ENCODE peak calls at places on chromosome 19, in four cellular contexts. X, A, V and B are unnamed samples. For H3K4me1, the result is how much of the 10 kb centered on the place peaks cover.

GRCh38 chr19:1745589-1746031 is 7.7 kb upstream of the ONECUT3 start:
- DNase-seq in X (no peak), A (peak), V (no peak), B (no peak)

GRCh38 chr19:45568732-45569131 is 15.9 kb downstream of the OPA3 start:
- DNase-seq in X (no peak), A (peak), V (no peak), B (no peak)

GRCh38 chr19:34459614-34460013 is 21.9 kb upstream of the WTIP start:
- DNase-seq in X (no peak), A (no peak), V (no peak), B (no peak)

GRCh38 chr19:35751839-35752745 is 3.7 kb downstream of the LIN37 start:
- DNase-seq in X (no peak), A (no peak), V (no peak), B (no peak)

GRCh38 chr19:3100747-3101730 is 6.9 kb downstream of the GNA11 start:
- DNase-seq in X (no peak), A (no peak), V (peak), B (no peak)

GRCh38 chr19:11481777-11482383 is 1.0 kb upstream of the ELAVL3 start:
- DNase-seq in X (peak), A (peak), V (peak), B (peak)

GRCh38 chr19:2289714-2290435 is 7.9 kb upstream of the PEAK3 start:
- DNase-seq in X (peak), A (peak), V (peak), B (peak)

GRCh38 chr19:17811681-17812080 is 9.6 kb downstream of the INSL3 start:
- DNase-seq in X (no peak), A (no peak), V (no peak), B (no peak)

GRCh38 chr19:29783627-29784190 is 28.1 kb upstream of the CCNE1 start:
- DNase-seq in X (no peak), A (no peak), V (no peak), B (no peak)

GRCh38 chr19:23259961-23260360 is 9.8 kb upstream of the ZNF724 start:
- DNase-seq in X (no peak), A (no peak), V (no peak), B (no peak)

GRCh38 chr19:45021971-45022370 is 16.9 kb upstream of the CLASRP start:
- DNase-seq in X (no peak), A (no peak), V (no peak), B (no peak)

GRCh38 chr19:33641956-33642498 is 20.3 kb downstream of the CHST8 start:
- DNase-seq in X (peak), A (no peak), V (no peak), B (peak)

GRCh38 chr19:36266375-36266961 is 51.6 kb downstream of the ZNF146 start:
- DNase-seq in X (peak), A (peak), V (no peak), B (no peak)

GRCh38 chr19:40313229-40313983 is 28.3 kb upstream of the AKT2 start:
- DNase-seq in X (no peak), A (no peak), V (no peak), B (no peak)

GRCh38 chr19:20247016-20247683 is 80.1 kb downstream of the ZNF486 start:
- DNase-seq in X (no peak), A (no peak), V (no peak), B (peak)

GRCh38 chr19:28966737-28967401 is 246.1 kb downstream of the UQCRFS1 start:
- DNase-seq in X (no peak), A (no peak), V (no peak), B (no peak)

GRCh38 chr19:17121736-17122293 is 46.2 kb downstream of the MYO9B start:
- DNase-seq in X (no peak), A (no peak), V (no peak), B (no peak)

GRCh38 chr19:18735324-18735723 is 51.8 kb downstream of the CRTC1 start:
- DNase-seq in X (no peak), A (no peak), V (peak), B (no peak)

GRCh38 chr19:35856001-35856400 is 710 bp upstream of the KIRREL2 start:
- DNase-seq in X (no peak), A (peak), V (no peak), B (no peak)

GRCh38 chr19:19103167-19103566 is 35.1 kb downstream of the TMEM161A start:
- DNase-seq in X (no peak), A (no peak), V (no peak), B (no peak)

GRCh38 chr19:51796195-51796679 is 1.3 kb downstream of the FPR3 start:
- DNase-seq in X (peak), A (peak), V (no peak), B (no peak)

DNA sequence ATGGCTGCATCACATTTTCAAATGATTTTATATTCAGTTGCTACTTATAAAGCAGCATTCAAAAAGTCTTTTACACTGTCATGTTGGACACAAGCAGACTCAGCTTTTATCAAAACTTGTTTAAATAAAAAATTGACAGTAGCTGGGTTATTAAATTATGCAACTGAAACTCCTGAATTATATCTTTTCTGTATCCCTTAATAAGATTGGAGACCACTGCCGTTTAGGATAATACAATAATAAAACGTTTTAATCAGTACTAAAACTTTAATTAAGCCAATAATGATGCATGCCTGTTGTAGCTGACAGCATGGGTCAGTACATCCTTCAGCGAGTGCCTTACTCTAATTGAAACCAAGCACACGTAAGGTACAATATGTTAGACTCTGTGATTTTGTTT is 78.0 kb downstream of the DPY19L3 start:
- DNase-seq in X (no peak), A (no peak), V (no peak), B (no peak)
- H3K4me1 ChIP-seq in X (under half), A (under half), V (under half), B (under half)

DNA sequence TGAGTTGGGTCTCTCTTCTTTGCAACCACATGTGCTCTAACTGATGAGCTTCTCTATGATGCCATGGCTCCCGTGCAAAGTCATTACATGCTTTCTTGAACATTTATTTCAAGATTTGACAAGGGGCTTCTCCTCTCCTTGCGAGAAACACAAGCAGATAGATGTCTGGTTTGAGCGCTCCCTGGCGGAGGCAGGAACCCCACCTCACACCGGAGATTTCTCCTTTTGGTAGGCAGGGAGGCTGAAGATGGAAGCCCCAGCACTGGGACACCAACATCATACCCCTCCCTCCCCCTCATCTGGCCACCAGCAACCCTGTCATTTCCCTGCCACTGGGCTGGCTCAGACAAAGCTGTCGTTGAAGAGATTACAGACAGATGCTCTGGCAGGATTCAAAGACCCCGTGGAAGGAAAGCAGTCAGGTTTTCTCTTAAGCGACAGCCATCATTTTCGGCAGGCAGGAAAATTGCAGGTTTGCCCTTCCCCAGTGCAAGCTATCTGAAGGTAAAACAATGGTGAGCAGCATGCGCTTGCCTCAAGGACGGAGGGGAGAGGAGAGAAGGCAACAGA is 344.0 kb upstream of the TSHZ3 start:
- DNase-seq in X (no peak), A (no peak), V (no peak), B (no peak)
- TF ChIP-seq CTCF in X (no peak), A (no peak), V (no peak), B (no peak)

GRCh38 chr19:46892252-46893179 is 31.7 kb downstream of the ARHGAP35 start:
- DNase-seq in X (no peak), A (no peak), V (no peak), B (no peak)
- H3K4me1 ChIP-seq in X (under half), A (under half), V (under half), B (under half)

DNA sequence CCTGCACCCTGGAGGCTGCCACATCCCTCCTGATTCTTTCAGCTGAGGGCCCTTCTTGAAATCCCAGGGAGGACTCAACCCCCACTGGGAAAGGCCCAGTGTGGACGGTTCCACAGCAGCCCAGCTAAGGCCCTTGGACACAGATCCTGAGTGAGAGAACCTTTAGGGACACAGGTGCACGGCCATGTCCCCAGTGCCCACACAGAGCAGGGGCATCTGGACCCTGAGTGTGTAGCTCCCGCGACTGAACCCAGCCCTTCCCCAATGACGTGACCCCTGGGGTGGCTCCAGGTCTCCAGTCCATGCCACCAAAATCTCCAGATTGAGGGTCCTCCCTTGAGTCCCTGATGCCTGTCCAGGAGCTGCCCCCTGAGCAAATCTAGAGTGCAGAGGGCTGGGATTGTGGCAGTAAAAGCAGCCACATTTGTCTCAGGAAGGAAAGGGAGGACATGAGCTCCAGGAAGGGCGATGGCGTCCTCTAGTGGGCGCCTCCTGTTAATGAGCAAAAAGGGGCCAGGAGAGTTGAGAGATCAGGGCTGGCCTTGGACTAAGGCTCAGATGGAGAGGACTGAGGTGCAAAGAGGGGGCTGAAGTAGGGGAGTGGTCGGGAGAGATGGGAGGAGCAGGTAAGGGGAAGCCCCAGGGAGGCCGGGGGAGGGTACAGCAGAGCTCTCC is 6.9 kb upstream of the CEACAM5 start:
- DNase-seq in X (no peak), A (peak), V (no peak), B (peak)
- TF ChIP-seq CTCF in X (no peak), A (peak), V (peak), B (peak)

GRCh38 chr19:38691938-38692457 is 44.5 kb downstream of the ACTN4 start:
- DNase-seq in X (peak), A (no peak), V (peak), B (no peak)
- H3K4me1 ChIP-seq in X (half or more), A (under half), V (under half), B (half or more)

GRCh38 chr19:54653181-54653809 is 9.5 kb upstream of the LILRB4 start:
- DNase-seq in X (no peak), A (peak), V (no peak), B (no peak)
- TF ChIP-seq CTCF in X (peak), A (peak), V (peak), B (peak)

GRCh38 chr19:46925548-46925950 is 64.8 kb downstream of the ARHGAP35 start:
- DNase-seq in X (no peak), A (no peak), V (no peak), B (no peak)
- H3K4me1 ChIP-seq in X (under half), A (under half), V (under half), B (under half)

DNA sequence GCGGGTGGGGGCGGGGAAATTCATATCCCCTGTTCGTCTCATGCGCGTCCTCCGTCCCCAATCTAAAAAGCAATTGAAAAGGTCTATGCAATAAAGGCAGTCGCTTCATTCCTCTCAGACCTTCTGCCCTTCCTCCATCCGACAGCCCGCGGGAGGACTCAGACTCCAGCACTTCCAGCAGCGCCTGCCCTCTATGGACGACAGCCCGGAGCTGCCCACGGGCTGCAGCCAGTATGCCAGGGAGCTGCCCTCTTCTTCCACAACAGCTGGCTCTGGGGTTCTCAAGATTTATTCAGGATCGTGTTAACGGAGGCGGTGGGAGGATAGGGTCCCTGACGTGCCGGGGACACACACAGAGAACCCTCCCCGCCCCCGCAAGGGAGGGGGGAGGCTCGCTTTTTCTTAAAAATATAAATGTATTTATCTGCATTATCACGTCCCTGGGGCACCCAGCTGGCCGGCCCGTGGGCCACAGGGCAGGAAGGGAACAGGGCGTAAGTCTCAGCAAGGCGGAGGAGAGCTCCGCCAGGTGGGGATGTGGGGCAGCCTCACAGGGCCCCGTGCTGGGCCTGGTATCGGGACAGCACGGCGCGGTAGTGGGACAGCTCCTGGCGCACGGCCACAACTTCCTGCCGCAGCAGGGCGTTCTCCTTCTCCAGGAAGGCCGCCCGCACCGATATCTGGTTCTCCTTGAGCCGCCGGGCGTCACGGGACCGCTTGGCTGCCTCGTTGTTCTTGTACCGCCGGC is 6.7 kb downstream of the DBP start:
- DNase-seq in X (peak), A (no peak), V (peak), B (peak)
- TF ChIP-seq CTCF in X (peak), A (no peak), V (peak), B (peak)

DNA sequence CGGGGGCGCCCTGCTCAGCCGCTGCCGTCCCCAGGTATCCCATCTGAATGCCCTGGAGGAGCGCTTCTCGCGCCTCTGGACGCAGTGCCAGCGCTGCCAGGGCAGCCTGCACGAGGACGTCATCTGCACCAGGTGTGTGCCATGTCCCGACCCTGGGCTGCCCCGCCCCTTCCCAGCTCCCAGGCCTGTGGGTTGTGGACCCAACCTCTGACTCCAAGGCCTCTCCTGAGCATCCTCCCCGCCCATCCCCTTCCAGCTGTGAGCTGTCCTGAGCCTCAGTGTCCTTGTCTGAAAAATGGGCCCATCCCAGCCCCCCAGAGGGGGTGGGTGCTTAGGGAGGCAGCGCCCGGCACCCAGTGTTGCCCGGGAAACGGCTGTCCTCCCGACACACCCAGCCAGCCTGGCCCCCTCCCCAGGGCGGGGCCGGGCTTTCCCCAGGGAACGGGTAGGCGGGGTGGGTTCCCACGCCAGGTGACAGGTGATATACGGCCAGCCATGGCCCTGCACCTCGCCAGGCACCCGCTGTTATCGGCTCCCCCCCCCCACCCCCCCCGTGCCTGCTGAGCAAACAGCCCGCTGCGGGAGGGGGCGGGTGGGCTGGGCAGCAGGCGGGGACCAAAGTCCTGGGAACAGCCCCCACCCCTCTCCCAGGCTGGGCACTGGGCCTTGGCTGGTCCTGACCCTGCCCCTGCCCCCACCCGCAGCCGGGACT is 1.4 kb upstream of the SPIB start:
- DNase-seq in X (no peak), A (no peak), V (no peak), B (no peak)
- H3K4me1 ChIP-seq in X (under half), A (half or more), V (under half), B (under half)

DNA sequence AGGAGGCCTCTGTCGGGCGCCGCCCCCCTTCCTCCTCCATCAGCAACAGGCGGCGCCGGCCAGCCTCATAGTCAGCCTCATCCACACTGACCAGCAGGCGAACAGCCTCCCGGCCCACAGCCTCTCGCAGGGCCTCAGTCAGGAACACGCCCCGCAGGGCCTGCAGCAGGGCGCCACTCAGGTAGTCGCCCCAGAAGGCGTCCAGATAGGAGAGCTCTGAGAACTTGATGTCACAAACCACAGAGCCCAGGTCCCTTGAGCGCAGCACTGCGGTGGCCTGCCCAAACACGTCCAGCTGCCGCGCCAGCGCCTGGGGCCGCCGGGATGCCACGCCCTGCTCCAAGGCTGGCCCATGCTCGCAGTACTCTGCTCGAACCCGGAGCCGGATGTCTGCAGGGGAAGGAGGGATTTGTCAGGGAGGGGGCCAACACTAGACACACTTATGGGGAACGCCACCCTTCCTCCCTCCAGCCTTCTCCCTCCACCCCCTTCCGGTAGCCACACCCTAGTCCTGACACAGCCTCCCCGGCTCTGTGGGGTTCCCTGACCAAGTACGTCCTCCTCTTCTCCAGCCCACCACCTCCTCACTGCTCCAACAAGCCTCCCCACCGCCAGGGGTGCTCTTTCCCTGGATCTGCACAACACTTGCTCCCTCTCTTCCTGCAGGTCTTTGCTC is 17.9 kb downstream of the DEDD2 start:
- DNase-seq in X (peak), A (peak), V (no peak), B (peak)
- TF ChIP-seq CTCF in X (no peak), A (peak), V (no peak), B (no peak)